ENCODE peak calls at places on chromosome 22, in four cellular contexts. One of them, this sample, is unnamed.

GRCh38 chr22:42685941-42686666 is 34.6 kb downstream of the A4GALT start:
- DNase-seq in ascending aorta: no peak
- DNase-seq in Kasumi-1: no peak
- DNase-seq in NCI-H2081: no peak
- DNase-seq in this sample: no peak

GRCh38 chr22:17013396-17014100 is 5.5 kb upstream of the GAB4 start:
- DNase-seq in ascending aorta: no peak
- DNase-seq in Kasumi-1: no peak
- DNase-seq in NCI-H2081: no peak
- DNase-seq in this sample: no peak

GRCh38 chr22:21069375-21069774 is 23.6 kb downstream of the LRRC74B start:
- DNase-seq in ascending aorta: no peak
- DNase-seq in Kasumi-1: no peak
- DNase-seq in NCI-H2081: no peak
- DNase-seq in this sample: no peak

GRCh38 chr22:43818981-43819690 is 7.0 kb upstream of the EFCAB6 start:
- DNase-seq in ascending aorta: no peak
- DNase-seq in Kasumi-1: no peak
- DNase-seq in NCI-H2081: no peak
- DNase-seq in this sample: no peak

GRCh38 chr22:49233507-49234100 is 594.1 kb downstream of the BRD1 start:
- DNase-seq in ascending aorta: no peak
- DNase-seq in Kasumi-1: no peak
- DNase-seq in NCI-H2081: no peak
- DNase-seq in this sample: no peak

GRCh38 chr22:49705216-49705600 is 122.5 kb downstream of the BRD1 start:
- DNase-seq in ascending aorta: no peak
- DNase-seq in Kasumi-1: no peak
- DNase-seq in NCI-H2081: no peak
- DNase-seq in this sample: no peak

GRCh38 chr22:25114369-25115362 is 85.0 kb upstream of the CRYBB3 start:
- DNase-seq in ascending aorta: no peak
- DNase-seq in Kasumi-1: no peak
- DNase-seq in NCI-H2081: peak; percentile 15
- DNase-seq in this sample: no peak

GRCh38 chr22:26579331-26579886 is 10.5 kb downstream of the TPST2 start:
- DNase-seq in ascending aorta: no peak
- DNase-seq in Kasumi-1: peak; percentile 80
- DNase-seq in NCI-H2081: no peak
- DNase-seq in this sample: peak; percentile 76

GRCh38 chr22:25404923-25405853 is 159.3 kb upstream of the GRK3 start:
- DNase-seq in ascending aorta: peak; percentile 83
- DNase-seq in Kasumi-1: peak; percentile 24
- DNase-seq in NCI-H2081: peak; percentile 37
- DNase-seq in this sample: peak; percentile 32

GRCh38 chr22:22591348-22592299 is 32.6 kb upstream of the PRAME start:
- DNase-seq in ascending aorta: no peak
- DNase-seq in Kasumi-1: peak; percentile 0
- DNase-seq in NCI-H2081: no peak
- DNase-seq in this sample: no peak

GRCh38 chr22:50261615-50262459 is at the start of gene MAPK12:
- DNase-seq in ascending aorta: no peak
- DNase-seq in Kasumi-1: peak; percentile 22
- DNase-seq in NCI-H2081: peak; percentile 50
- DNase-seq in this sample: no peak

GRCh38 chr22:50444663-50445062 is 30.2 kb downstream of the SBF1 start:
- DNase-seq in ascending aorta: no peak
- DNase-seq in Kasumi-1: no peak
- DNase-seq in NCI-H2081: no peak
- DNase-seq in this sample: no peak

GRCh38 chr22:46730568-46731245 is 7.3 kb downstream of the CERK start:
- DNase-seq in ascending aorta: no peak
- DNase-seq in Kasumi-1: no peak
- DNase-seq in NCI-H2081: no peak
- DNase-seq in this sample: no peak

This sample was measured in KG1.